ENCODE peak calls at places on chromosomes 12 and 14, in six cellular contexts. Z is H9, I is adrenal gland, F is Panc1, X is transverse colon, K is A549. A is an unnamed sample. For H3K4me1, the result is how much of the 10 kb centered on the place peaks cover.

GRCh38 chr14:28690029-28690683 is 76.4 kb upstream of the FOXG1 start:
- DNase-seq in Z (no peak), I (no peak), F (no peak), X (no peak), K (no peak), A (no peak)

GRCh38 chr12:45477526-45477925 is 252.0 kb upstream of the ARID2 start:
- DNase-seq in Z (no peak), I (no peak), F (no peak), X (no peak), K (no peak), A (no peak)

GRCh38 chr12:21818627-21819026 is 44.1 kb upstream of the KCNJ8 start:
- DNase-seq in Z (no peak), I (no peak), F (no peak), X (no peak), K (no peak), A (no peak)

GRCh38 chr12:29153231-29153630 is 4.2 kb downstream of the FAR2 start:
- DNase-seq in Z (peak), I (no peak), F (no peak), X (no peak), K (no peak), A (peak)

GRCh38 chr14:105163040-105163742 is 5.4 kb downstream of the JAG2 start:
- DNase-seq in Z (peak), I (no peak), F (no peak), X (no peak), K (no peak), A (no peak)

GRCh38 chr14:56664811-56665421 is 85.3 kb downstream of the TMEM260 start:
- DNase-seq in Z (no peak), I (no peak), F (no peak), X (no peak), K (no peak), A (no peak)

GRCh38 chr12:79547044-79547734 is 143.6 kb downstream of the PAWR start:
- DNase-seq in Z (peak), I (no peak), F (peak), X (peak), K (peak), A (peak)

GRCh38 chr12:49413010-49413409 is 45.7 kb downstream of the SPATS2 start:
- DNase-seq in Z (no peak), I (no peak), F (no peak), X (no peak), K (no peak), A (no peak)

GRCh38 chr12:94941440-94941862 is 62.0 kb downstream of the NDUFA12 start:
- DNase-seq in Z (no peak), I (peak), F (no peak), X (no peak), K (peak), A (no peak)

GRCh38 chr14:85300119-85300518 is 229.8 kb upstream of the FLRT2 start:
- DNase-seq in Z (no peak), I (no peak), F (no peak), X (no peak), K (no peak), A (no peak)

GRCh38 chr12:77402726-77403125 is 337.4 kb upstream of the E2F7 start:
- DNase-seq in Z (no peak), I (no peak), F (no peak), X (no peak), K (no peak), A (no peak)

GRCh38 chr14:65991124-65991523 is 495.0 kb upstream of the CCDC196 start:
- DNase-seq in Z (no peak), I (no peak), F (no peak), X (no peak), K (no peak), A (peak)

GRCh38 chr12:127822743-127823433 is 444.1 kb upstream of the TMEM132C start:
- DNase-seq in Z (no peak), I (no peak), F (no peak), X (no peak), K (no peak), A (no peak)
- H3K27ac ChIP-seq in Z (no peak), I (peak), F (no peak), X (no peak), K (no peak), A (no peak)

GRCh38 chr12:11794311-11794710 is 144.8 kb downstream of the ETV6 start:
- DNase-seq in Z (no peak), I (no peak), F (no peak), X (no peak), K (no peak), A (no peak)

GRCh38 chr12:11794751-11795150 is 145.3 kb downstream of the ETV6 start:
- DNase-seq in Z (no peak), I (no peak), F (no peak), X (no peak), K (no peak), A (no peak)

GRCh38 chr12:11795192-11795909 is 145.9 kb downstream of the ETV6 start:
- DNase-seq in Z (no peak), I (peak), F (no peak), X (peak), K (no peak), A (no peak)

GRCh38 chr12:11797317-11797913 is 147.9 kb downstream of the ETV6 start:
- DNase-seq in Z (no peak), I (peak), F (no peak), X (no peak), K (no peak), A (no peak)

GRCh38 chr12:11795910-11796459 is 146.5 kb downstream of the ETV6 start:
- DNase-seq in Z (no peak), I (no peak), F (peak), X (no peak), K (peak), A (no peak)
- H3K4me1 ChIP-seq in Z (under half), I (half or more), F (under half), X (half or more), K (under half), A (under half)

DNA sequence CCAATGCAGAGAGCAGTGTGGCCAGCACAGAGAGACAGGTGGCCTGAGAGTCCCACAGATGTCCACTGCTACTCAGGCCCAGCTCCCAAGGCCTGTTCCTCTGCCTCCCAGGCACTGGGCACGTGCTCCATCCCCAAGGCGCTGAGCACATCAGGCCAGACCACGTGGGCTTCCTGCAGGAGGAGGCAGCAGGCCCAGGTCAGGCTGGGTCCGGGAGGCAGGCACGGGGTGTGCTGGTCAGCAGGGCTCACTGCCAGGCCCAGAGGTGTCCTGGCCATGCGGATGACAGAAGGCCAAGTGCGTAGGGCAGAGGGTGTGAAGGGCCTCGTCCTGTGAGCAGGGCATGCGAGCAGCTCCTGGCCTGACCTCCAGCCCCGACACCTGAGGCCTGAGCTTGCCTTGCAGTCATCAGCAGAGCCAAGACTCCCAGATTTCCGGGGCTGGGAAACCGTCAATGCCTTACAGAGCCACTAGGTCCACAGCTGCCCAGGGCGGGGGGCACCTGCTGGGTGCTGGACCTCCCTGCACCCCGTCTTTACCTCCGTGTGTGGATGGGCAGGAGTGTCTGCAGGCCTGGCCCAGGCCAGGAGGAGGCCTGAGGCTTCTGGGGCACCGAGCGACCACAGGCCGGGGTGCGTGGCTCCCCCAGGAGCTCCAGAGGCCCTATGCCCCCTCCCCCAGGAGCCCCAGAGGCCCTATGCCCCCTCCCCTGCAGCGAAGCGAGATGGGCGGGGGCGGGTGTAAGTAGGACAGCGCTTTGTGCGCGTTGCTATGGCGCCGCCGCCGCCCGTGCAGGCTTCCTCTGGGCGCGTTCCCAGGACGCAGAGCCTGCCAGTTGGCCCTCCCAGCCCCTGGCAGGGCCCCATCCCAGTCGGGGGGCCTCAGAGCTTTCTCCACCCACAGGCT is 15.0 kb downstream of the TRMT61A start:
- DNase-seq in Z (no peak), I (no peak), F (no peak), X (peak), K (no peak), A (no peak)
- TF ChIP-seq CTCF in Z (no peak), I (no peak), F (no peak), X (no peak), K (no peak), A (no peak)

GRCh38 chr12:5309654-5310053 is 122.3 kb upstream of the NTF3 start:
- DNase-seq in Z (no peak), I (no peak), F (no peak), X (no peak), K (no peak), A (no peak)
- H3K27ac ChIP-seq in Z (no peak), I (no peak), F (no peak), X (no peak), K (no peak), A (no peak)

GRCh38 chr12:56163533-56164344 is 5.6 kb downstream of the MYL6 start:
- DNase-seq in Z (no peak), I (no peak), F (no peak), X (no peak), K (no peak), A (peak)
- H3K4me1 ChIP-seq in Z (under half), I (under half), F (under half), X (under half), K (under half), A (under half)

DNA sequence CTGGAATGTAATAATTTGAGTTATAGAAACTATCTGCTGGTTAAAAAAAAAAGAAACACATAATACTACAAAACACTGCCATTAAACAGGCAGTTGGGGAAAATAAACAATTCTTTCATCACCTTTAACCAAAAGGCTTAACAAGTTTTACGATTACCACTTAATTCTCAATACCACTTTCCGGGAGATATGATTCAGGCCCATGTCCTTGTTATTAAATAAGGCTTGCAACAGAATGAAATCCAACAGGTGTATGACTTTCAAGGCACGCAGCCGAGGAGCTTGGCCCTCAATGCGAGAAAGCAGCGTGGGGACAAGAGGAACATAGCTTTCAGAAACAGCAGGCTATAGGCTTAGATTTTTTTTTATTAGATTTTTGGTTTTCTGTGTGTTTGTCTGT is 5.6 kb upstream of the GLRX5 start:
- DNase-seq in Z (no peak), I (no peak), F (no peak), X (no peak), K (no peak), A (no peak)
- TF ChIP-seq CTCF in Z (no peak), I (no peak), F (no peak), X (no peak), K (no peak), A (no peak)